ENCODE peak calls at places on chromosomes 4 and X, in ten cellular contexts. M, J, C, O, D, W, I, T, V and E are unnamed samples.
A peak's percentile ranks its signal among the peaks of the same experiment; 100 is the strongest.

GRCh38 chrX:69027181-69028005 is 137.9 kb downstream of the PJA1 start:
- DNase-seq in W (peak; percentile 93), J (peak; percentile 61), T (no peak), M (no peak), V (no peak), I (no peak), O (no peak), D (no peak), C (no peak), E (peak; percentile 44)

GRCh38 chr4:16253127-16253960 is 27.1 kb upstream of the TAPT1 start:
- DNase-seq in M (no peak), T (no peak), D (no peak), W (peak; percentile 81), V (no peak), I (peak; percentile 20), J (peak; percentile 87), O (no peak), C (no peak), E (no peak)

GRCh38 chrX:8773117-8773516 is 28.1 kb downstream of the FAM9A start:
- DNase-seq in D (no peak), V (no peak), O (no peak), I (no peak), C (no peak), M (no peak), T (no peak), W (no peak), J (no peak), E (no peak)

GRCh38 chr4:6795821-6796220 is 13.3 kb downstream of the KIAA0232 start:
- DNase-seq in D (no peak), C (no peak), I (no peak), O (no peak), J (no peak), T (no peak), V (no peak), W (no peak), M (no peak), E (no peak)

GRCh38 chr4:76570141-76570989 is 135.3 kb downstream of the SHROOM3 start:
- DNase-seq in O (no peak), M (no peak), I (no peak), C (no peak), T (no peak), W (peak; percentile 94), J (peak; percentile 52), D (no peak), V (no peak), E (no peak)

GRCh38 chr4:153969542-153969941 is 180.7 kb upstream of the SFRP2 start:
- DNase-seq in M (no peak), O (no peak), J (no peak), D (no peak), I (no peak), C (no peak), V (no peak), T (no peak), W (no peak), E (no peak)

GRCh38 chr4:89957527-89957926 is 62.9 kb downstream of the MMRN1 start:
- DNase-seq in D (no peak), C (no peak), V (no peak), M (no peak), T (no peak), O (no peak), J (no peak), W (no peak), I (no peak), E (no peak)

GRCh38 chr4:40369437-40370278 is 34.5 kb downstream of the CHRNA9 start:
- DNase-seq in M (no peak), I (no peak), V (no peak), T (no peak), C (no peak), J (no peak), O (no peak), D (no peak), W (no peak), E (no peak)

GRCh38 chr4:7417639-7418038 is 17.1 kb downstream of the PSAPL1 start:
- DNase-seq in J (no peak), M (no peak), C (no peak), T (no peak), V (no peak), W (no peak), I (no peak), O (no peak), D (no peak), E (peak; percentile 5)

GRCh38 chrX:78321809-78322208 is 5.6 kb downstream of the CYSLTR1 start:
- DNase-seq in W (no peak), T (no peak), V (no peak), C (peak; percentile 41), M (peak; percentile 20), O (peak; percentile 65), I (no peak), J (no peak), D (peak; percentile 53), E (peak; percentile 67)

GRCh38 chr4:124199755-124200154 is 512.8 kb downstream of the ANKRD50 start:
- DNase-seq in C (no peak), D (no peak), J (peak; percentile 61), T (no peak), M (no peak), I (no peak), O (no peak), V (no peak), W (no peak), E (no peak)

GRCh38 chrX:65837875-65838549 is 170.6 kb downstream of the MSN start:
- DNase-seq in V (no peak), O (no peak), D (no peak), C (no peak), T (no peak), I (no peak), W (no peak), J (no peak), M (no peak), E (no peak)

GRCh38 chr4:38242110-38242509 is 281.9 kb downstream of the PTTG2 start:
- DNase-seq in I (no peak), T (no peak), V (no peak), C (no peak), M (no peak), W (no peak), D (no peak), J (no peak), O (no peak), E (no peak)

GRCh38 chr4:78379991-78380739 is 171.4 kb upstream of the ANXA3 start:
- DNase-seq in J (peak; percentile 34), D (no peak), W (peak; percentile 67), O (no peak), I (no peak), V (no peak), C (no peak), T (no peak), M (no peak), E (no peak)

GRCh38 chrX:28888421-28888820 is 301.2 kb downstream of the IL1RAPL1 start:
- DNase-seq in O (no peak), M (no peak), I (no peak), C (no peak), V (no peak), T (no peak), J (peak; percentile 61), W (no peak), D (no peak), E (no peak)

GRCh38 chr4:55547461-55547770 is 707 bp upstream of the CLOCK start:
- DNase-seq in M (no peak), V (no peak), O (no peak), T (no peak), C (no peak), D (no peak), J (no peak), I (no peak), W (no peak), E (no peak)

GRCh38 chr4:146844761-146845160 is 100.9 kb downstream of the TTC29 start:
- DNase-seq in C (no peak), V (no peak), D (no peak), J (no peak), T (no peak), W (no peak), M (no peak), I (no peak), O (no peak), E (no peak)

GRCh38 chr4:94472056-94472826 is 20.5 kb downstream of the PDLIM5 start:
- DNase-seq in I (no peak), D (no peak), J (peak; percentile 80), V (no peak), M (no peak), T (no peak), C (no peak), O (no peak), W (peak; percentile 58), E (no peak)

GRCh38 chrX:109774136-109774535 is 41.1 kb upstream of the ACSL4 start:
- DNase-seq in W (no peak), M (no peak), T (no peak), O (no peak), D (no peak), I (no peak), C (no peak), V (no peak), J (peak; percentile 70), E (no peak)

GRCh38 chr4:55075823-55076418 is 49.5 kb downstream of the KDR start:
- DNase-seq in J (peak; percentile 27), O (no peak), I (no peak), V (no peak), W (no peak), M (no peak), D (no peak), T (no peak), C (no peak), E (no peak)

GRCh38 chrX:9885150-9885549 is 82.0 kb upstream of the CLDN34 start:
- DNase-seq in J (peak; percentile 22), O (peak; percentile 40), V (peak; percentile 1), I (no peak), W (peak; percentile 51), M (peak; percentile 34), T (peak; percentile 21), C (peak; percentile 32), D (peak; percentile 77), E (no peak)

GRCh38 chr4:107625503-107625902 is 94.5 kb downstream of the PAPSS1 start:
- DNase-seq in W (no peak), M (no peak), D (no peak), T (no peak), C (no peak), J (peak; percentile 5), V (no peak), I (no peak), O (no peak), E (no peak)

GRCh38 chr4:48332661-48333060 is 8.7 kb upstream of the SLAIN2 start:
- DNase-seq in W (no peak), O (no peak), I (no peak), T (no peak), D (peak; percentile 49), C (no peak), V (no peak), J (no peak), M (no peak), E (no peak)

GRCh38 chrX:115311666-115312065 is 22.2 kb downstream of the LUZP4 start:
- DNase-seq in M (no peak), J (no peak), V (no peak), C (no peak), I (no peak), W (peak; percentile 4), T (no peak), D (no peak), O (no peak), E (no peak)

GRCh38 chr4:24364852-24365251 is 219.5 kb downstream of the DHX15 start:
- DNase-seq in J (no peak), O (no peak), C (no peak), W (no peak), V (no peak), D (no peak), M (no peak), I (no peak), T (no peak), E (no peak)

GRCh38 chrX:101462892-101463291 is 22.4 kb upstream of the ARMCX4 start:
- DNase-seq in V (no peak), M (no peak), I (no peak), W (peak; percentile 26), O (no peak), C (no peak), D (no peak), T (no peak), J (peak; percentile 54), E (no peak)

GRCh38 chr4:185592845-185593488 is 57.7 kb upstream of the PDLIM3 start:
- DNase-seq in W (no peak), C (no peak), V (no peak), O (no peak), J (peak; percentile 35), M (no peak), I (no peak), T (no peak), D (no peak), E (no peak)